ENCODE peak calls at places on chromosomes 1 and 21, in ten cellular contexts. One of them, this sample, is unnamed.

GRCh38 chr1:29332204-29332603 is 95.9 kb downstream of the PTPRU start:
- DNase-seq in AG10803: no peak
- DNase-seq in DMS53: peak
- DNase-seq in PC-3: peak
- DNase-seq in stimulated activated CD4-positive, alpha-beta T cell treated with anti-CD3 and anti-CD28 coated beads, Interleukin-2, amount 100 ng/mL, for 4 hours: no peak
- DNase-seq in neural crest cell: peak
- DNase-seq in naive thymus-derived CD8-positive, alpha-beta T cell: no peak
- DNase-seq in caudate nucleus: no peak
- DNase-seq in brain microvascular endothelial cell: no peak
- DNase-seq in NCI-H1092: no peak
- DNase-seq in this sample: no peak

GRCh38 chr1:168520052-168520751 is 23.6 kb downstream of the XCL2 start:
- DNase-seq in caudate nucleus: no peak
- DNase-seq in naive thymus-derived CD8-positive, alpha-beta T cell: peak
- DNase-seq in NCI-H1092: no peak
- DNase-seq in AG10803: no peak
- DNase-seq in PC-3: no peak
- DNase-seq in brain microvascular endothelial cell: no peak
- DNase-seq in DMS53: no peak
- DNase-seq in stimulated activated CD4-positive, alpha-beta T cell treated with anti-CD3 and anti-CD28 coated beads, Interleukin-2, amount 100 ng/mL, for 4 hours: peak
- DNase-seq in neural crest cell: no peak
- DNase-seq in this sample: peak

GRCh38 chr1:69569983-69570755 is 2.4 kb downstream of the LRRC7 start:
- DNase-seq in naive thymus-derived CD8-positive, alpha-beta T cell: no peak
- DNase-seq in DMS53: peak
- DNase-seq in stimulated activated CD4-positive, alpha-beta T cell treated with anti-CD3 and anti-CD28 coated beads, Interleukin-2, amount 100 ng/mL, for 4 hours: no peak
- DNase-seq in brain microvascular endothelial cell: peak
- DNase-seq in PC-3: no peak
- DNase-seq in caudate nucleus: peak
- DNase-seq in NCI-H1092: no peak
- DNase-seq in AG10803: no peak
- DNase-seq in neural crest cell: no peak
- DNase-seq in this sample: no peak

GRCh38 chr1:50959303-50959912 is 659 bp downstream of the FAF1 start:
- DNase-seq in stimulated activated CD4-positive, alpha-beta T cell treated with anti-CD3 and anti-CD28 coated beads, Interleukin-2, amount 100 ng/mL, for 4 hours: no peak
- DNase-seq in naive thymus-derived CD8-positive, alpha-beta T cell: peak
- DNase-seq in PC-3: peak
- DNase-seq in DMS53: peak
- DNase-seq in neural crest cell: peak
- DNase-seq in NCI-H1092: no peak
- DNase-seq in brain microvascular endothelial cell: peak
- DNase-seq in caudate nucleus: peak
- DNase-seq in AG10803: peak
- DNase-seq in this sample: peak

GRCh38 chr1:234599617-234600417 is 10.2 kb downstream of the IRF2BP2 start:
- DNase-seq in NCI-H1092: peak
- DNase-seq in DMS53: peak
- DNase-seq in caudate nucleus: peak
- DNase-seq in brain microvascular endothelial cell: peak
- DNase-seq in neural crest cell: peak
- DNase-seq in PC-3: peak
- DNase-seq in naive thymus-derived CD8-positive, alpha-beta T cell: peak
- DNase-seq in AG10803: peak
- DNase-seq in stimulated activated CD4-positive, alpha-beta T cell treated with anti-CD3 and anti-CD28 coated beads, Interleukin-2, amount 100 ng/mL, for 4 hours: peak
- DNase-seq in this sample: peak

GRCh38 chr1:195188821-195189220 is 1419.4 kb downstream of the KCNT2 start:
- DNase-seq in DMS53: peak
- DNase-seq in brain microvascular endothelial cell: peak
- DNase-seq in naive thymus-derived CD8-positive, alpha-beta T cell: no peak
- DNase-seq in caudate nucleus: no peak
- DNase-seq in AG10803: no peak
- DNase-seq in stimulated activated CD4-positive, alpha-beta T cell treated with anti-CD3 and anti-CD28 coated beads, Interleukin-2, amount 100 ng/mL, for 4 hours: no peak
- DNase-seq in neural crest cell: no peak
- DNase-seq in PC-3: peak
- DNase-seq in NCI-H1092: no peak
- DNase-seq in this sample: no peak

GRCh38 chr21:40416572-40416971 is 430.4 kb downstream of the DSCAM start:
- DNase-seq in brain microvascular endothelial cell: no peak
- DNase-seq in AG10803: no peak
- DNase-seq in stimulated activated CD4-positive, alpha-beta T cell treated with anti-CD3 and anti-CD28 coated beads, Interleukin-2, amount 100 ng/mL, for 4 hours: no peak
- DNase-seq in DMS53: no peak
- DNase-seq in PC-3: no peak
- DNase-seq in naive thymus-derived CD8-positive, alpha-beta T cell: no peak
- DNase-seq in neural crest cell: no peak
- DNase-seq in NCI-H1092: no peak
- DNase-seq in caudate nucleus: no peak
- DNase-seq in this sample: no peak

GRCh38 chr1:26378088-26378878 is 5.7 kb upstream of the ZNF683 start:
- DNase-seq in neural crest cell: no peak
- DNase-seq in caudate nucleus: no peak
- DNase-seq in brain microvascular endothelial cell: peak
- DNase-seq in AG10803: peak
- DNase-seq in stimulated activated CD4-positive, alpha-beta T cell treated with anti-CD3 and anti-CD28 coated beads, Interleukin-2, amount 100 ng/mL, for 4 hours: peak
- DNase-seq in NCI-H1092: no peak
- DNase-seq in DMS53: no peak
- DNase-seq in naive thymus-derived CD8-positive, alpha-beta T cell: peak
- DNase-seq in PC-3: peak
- DNase-seq in this sample: peak

GRCh38 chr1:19055001-19055400 is 98.5 kb upstream of the IFFO2 start:
- DNase-seq in naive thymus-derived CD8-positive, alpha-beta T cell: no peak
- DNase-seq in AG10803: no peak
- DNase-seq in stimulated activated CD4-positive, alpha-beta T cell treated with anti-CD3 and anti-CD28 coated beads, Interleukin-2, amount 100 ng/mL, for 4 hours: no peak
- DNase-seq in neural crest cell: no peak
- DNase-seq in NCI-H1092: no peak
- DNase-seq in brain microvascular endothelial cell: no peak
- DNase-seq in PC-3: no peak
- DNase-seq in DMS53: no peak
- DNase-seq in caudate nucleus: no peak
- DNase-seq in this sample: no peak

GRCh38 chr1:23555949-23556640 is 3.2 kb downstream of the ID3 start:
- DNase-seq in neural crest cell: no peak
- DNase-seq in stimulated activated CD4-positive, alpha-beta T cell treated with anti-CD3 and anti-CD28 coated beads, Interleukin-2, amount 100 ng/mL, for 4 hours: no peak
- DNase-seq in AG10803: peak
- DNase-seq in naive thymus-derived CD8-positive, alpha-beta T cell: no peak
- DNase-seq in DMS53: peak
- DNase-seq in caudate nucleus: no peak
- DNase-seq in PC-3: peak
- DNase-seq in NCI-H1092: no peak
- DNase-seq in brain microvascular endothelial cell: peak
- DNase-seq in this sample: no peak

GRCh38 chr21:40511976-40512375 is 335.0 kb downstream of the DSCAM start:
- DNase-seq in stimulated activated CD4-positive, alpha-beta T cell treated with anti-CD3 and anti-CD28 coated beads, Interleukin-2, amount 100 ng/mL, for 4 hours: no peak
- DNase-seq in DMS53: no peak
- DNase-seq in neural crest cell: no peak
- DNase-seq in AG10803: peak
- DNase-seq in NCI-H1092: no peak
- DNase-seq in brain microvascular endothelial cell: no peak
- DNase-seq in naive thymus-derived CD8-positive, alpha-beta T cell: no peak
- DNase-seq in PC-3: peak
- DNase-seq in caudate nucleus: no peak
- DNase-seq in this sample: no peak